ENCODE peak calls at places on chromosomes 4 and X, in five cellular contexts. M is heart left ventricle, P is heart right ventricle, H is GM23248, D is H1. Q is an unnamed sample.
A peak's percentile ranks its signal among the peaks of the same experiment; 100 is the strongest.

GRCh38 chrX:16977771-16978170 is 31.3 kb downstream of the REPS2 start:
- DNase-seq in M (no peak), P (no peak), H (no peak), D (no peak), Q (no peak)

GRCh38 chr4:121411151-121411744 is 30.4 kb upstream of the QRFPR start:
- DNase-seq in M (no peak), P (no peak), H (no peak), D (no peak), Q (no peak)

GRCh38 chr4:143433231-143433630 is 80.3 kb upstream of the SMARCA5 start:
- DNase-seq in M (no peak), P (no peak), H (no peak), D (no peak), Q (no peak)

GRCh38 chr4:40515398-40516293 is 114.0 kb downstream of the RBM47 start:
- DNase-seq in M (no peak), P (no peak), H (peak; percentile 20), D (no peak), Q (no peak)

GRCh38 chr4:105225500-105225899 is 78.8 kb downstream of the TET2 start:
- DNase-seq in M (no peak), P (no peak), H (no peak), D (no peak), Q (no peak)

GRCh38 chr4:112099701-112100289 is 45.5 kb upstream of the FAM241A start:
- DNase-seq in M (no peak), P (no peak), H (peak; percentile 73), D (no peak), Q (no peak)

GRCh38 chr4:187478292-187479205 is 517.0 kb upstream of the ZFP42 start:
- DNase-seq in M (no peak), P (no peak), H (peak; percentile 51), D (no peak), Q (no peak)

GRCh38 chrX:107205770-107206696 is at the start of the genes DNAAF6 and NUP62CL:
- DNase-seq in M (peak; percentile 55), P (peak; percentile 28), H (peak; percentile 2), D (peak; percentile 73), Q (no peak)

GRCh38 chr4:162056947-162057346 is 106.9 kb downstream of the FSTL5 start:
- DNase-seq in M (no peak), P (no peak), H (no peak), D (no peak), Q (no peak)

GRCh38 chr4:22413416-22413815 is 102.5 kb downstream of the ADGRA3 start:
- DNase-seq in M (no peak), P (no peak), H (no peak), D (no peak), Q (no peak)

GRCh38 chr4:99885063-99885664 is 9.1 kb downstream of the LAMTOR3 start:
- DNase-seq in M (no peak), P (no peak), H (peak; percentile 61), D (no peak), Q (no peak)

GRCh38 chr4:159191989-159192388 is 89.1 kb downstream of the RAPGEF2 start:
- DNase-seq in M (no peak), P (no peak), H (peak; percentile 85), D (no peak), Q (no peak)

GRCh38 chr4:100169796-100170485 is 20.3 kb downstream of the DDIT4L start:
- DNase-seq in M (no peak), P (no peak), H (peak; percentile 74), D (no peak), Q (no peak)

GRCh38 chr4:19927381-19927780 is 324.3 kb upstream of the SLIT2 start:
- DNase-seq in M (no peak), P (no peak), H (peak; percentile 42), D (no peak), Q (no peak)

GRCh38 chr4:169270810-169271691 is at the start of gene SH3RF1:
- DNase-seq in M (peak; percentile 94), P (peak; percentile 91), H (peak; percentile 95), D (peak; percentile 83), Q (peak; percentile 78)

GRCh38 chr4:14726441-14727405 is 275.6 kb upstream of the CPEB2 start:
- DNase-seq in M (no peak), P (no peak), H (peak; percentile 1), D (no peak), Q (no peak)

GRCh38 chr4:98210293-98210692 is 50.9 kb upstream of the RAP1GDS1 start:
- DNase-seq in M (no peak), P (no peak), H (no peak), D (no peak), Q (no peak)

GRCh38 chrX:151085207-151085606 is 91.2 kb upstream of the GPR50 start:
- DNase-seq in M (no peak), P (no peak), H (no peak), D (no peak), Q (no peak)

GRCh38 chr4:98976716-98977115 is 18.8 kb upstream of the METAP1 start:
- DNase-seq in M (no peak), P (no peak), H (peak; percentile 23), D (no peak), Q (no peak)

GRCh38 chr4:120688791-120689190 is 233.7 kb downstream of the PRDM5 start:
- DNase-seq in M (no peak), P (no peak), H (no peak), D (no peak), Q (no peak)

GRCh38 chr4:148311493-148311892 is 130.7 kb downstream of the NR3C2 start:
- DNase-seq in M (no peak), P (no peak), H (no peak), D (no peak), Q (no peak)

GRCh38 chr4:2071912-2072867 is 13.1 kb downstream of the NAT8L start:
- DNase-seq in M (peak; percentile 63), P (no peak), H (no peak), D (peak; percentile 45), Q (peak; percentile 62)

GRCh38 chr4:122632396-122633143 is 11.7 kb upstream of the IL21 start:
- DNase-seq in M (no peak), P (no peak), H (no peak), D (no peak), Q (no peak)

GRCh38 chrX:111608724-111609123 is 72.2 kb upstream of the ALG13 start:
- DNase-seq in M (no peak), P (no peak), H (no peak), D (no peak), Q (no peak)

GRCh38 chr4:120703908-120704307 is 218.6 kb downstream of the PRDM5 start:
- DNase-seq in M (no peak), P (no peak), H (no peak), D (no peak), Q (no peak)

DNA sequence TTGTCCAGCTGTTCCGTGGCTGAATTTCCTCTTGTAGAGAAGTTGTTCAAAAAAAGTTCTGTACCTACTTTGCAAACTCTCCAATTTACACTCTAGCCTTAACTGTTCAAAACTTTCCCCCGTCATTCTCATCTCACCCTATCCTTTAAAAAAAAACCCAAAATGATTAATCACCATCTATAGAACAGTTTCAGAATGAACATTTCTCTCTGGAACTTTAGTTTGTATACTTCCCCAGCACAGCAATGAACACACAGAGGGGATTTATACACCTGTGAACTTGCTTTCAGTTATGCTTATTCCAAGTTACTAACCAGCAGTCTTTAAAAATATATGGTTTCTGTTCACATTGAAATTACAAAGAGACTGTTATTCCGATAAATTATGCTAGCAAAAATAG is 1.2 kb downstream of the GEMIN8 start:
- DNase-seq in M (no peak), P (no peak), H (no peak), D (no peak), Q (no peak)
- H3K27ac ChIP-seq in M (no peak overlapping the region), P (peak overlapping the region; percentile 35), H (peak overlapping the region; percentile 96), D (no peak overlapping the region), Q (peak overlapping the region; percentile 95)

DNA sequence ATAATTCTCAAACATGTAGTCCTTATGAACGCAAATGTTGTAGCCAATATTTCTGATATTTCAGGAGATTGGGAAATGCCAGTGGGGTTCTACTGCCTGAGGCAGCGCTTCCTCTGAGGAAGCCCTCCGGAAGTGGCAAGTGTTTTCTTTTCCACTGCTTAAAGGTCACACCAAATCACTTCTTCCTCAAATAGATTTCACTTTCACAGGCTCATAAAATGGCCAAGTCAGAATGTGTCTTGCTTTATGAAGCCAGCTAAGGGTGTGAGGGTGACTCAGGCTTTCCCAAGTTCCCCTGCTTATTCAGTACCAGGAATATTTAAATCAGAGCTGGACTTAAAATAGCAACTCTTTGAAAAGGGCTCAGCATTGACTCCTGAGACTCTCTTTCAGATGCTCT is 514.2 kb upstream of the DIPK2B start:
- DNase-seq in M (no peak), P (no peak), H (peak; percentile 79), D (no peak), Q (no peak)
- H3K27ac ChIP-seq in M (no peak overlapping the region), P (no peak overlapping the region), H (peak overlapping the region; percentile 68), D (no peak overlapping the region), Q (no peak overlapping the region)

GRCh38 chrX:9612146-9612505 is 147.3 kb downstream of the TBL1X start:
- DNase-seq in M (no peak), P (no peak), H (no peak), D (no peak), Q (no peak)
- H3K27ac ChIP-seq in M (no peak overlapping the region), P (no peak overlapping the region), H (no peak overlapping the region), D (no peak overlapping the region), Q (no peak overlapping the region)

DNA sequence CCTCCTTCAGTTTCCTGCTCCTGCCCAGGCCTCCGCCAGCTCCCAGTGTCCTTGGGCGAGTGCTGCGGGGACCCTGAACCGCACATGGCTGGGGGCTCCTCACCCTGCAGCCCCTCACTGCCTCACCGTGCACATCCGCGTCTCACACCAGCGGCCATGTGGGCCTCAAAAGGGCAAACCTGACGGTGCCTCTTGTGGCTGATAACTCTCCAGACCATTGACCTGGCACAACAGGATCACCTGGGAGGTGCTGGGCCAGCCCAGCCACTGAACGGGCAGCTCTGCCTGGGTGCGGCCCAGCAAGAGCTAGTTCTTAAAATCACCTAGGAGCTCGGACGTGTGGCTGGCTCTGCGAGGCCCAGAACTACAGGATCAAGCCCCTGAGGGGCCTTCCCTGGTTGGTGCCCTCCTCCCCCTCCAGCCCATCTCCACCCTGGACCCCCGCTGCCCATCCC is 4.1 kb upstream of the S100P start:
- DNase-seq in M (no peak), P (no peak), H (no peak), D (peak; percentile 53), Q (no peak)
- H3K27ac ChIP-seq in M (peak overlapping the region; percentile 34), P (no peak overlapping the region), H (peak overlapping the region; percentile 68), D (no peak overlapping the region), Q (no peak overlapping the region)

GRCh38 chrX:43317378-43317777 is 338.7 kb upstream of the MAOA start:
- DNase-seq in M (no peak), P (no peak), H (no peak), D (no peak), Q (no peak)

GRCh38 chrX:43316161-43316560 is 339.9 kb upstream of the MAOA start:
- DNase-seq in M (no peak), P (no peak), H (no peak), D (no peak), Q (no peak)

GRCh38 chrX:43313035-43313434 is 343.1 kb upstream of the MAOA start:
- DNase-seq in M (no peak), P (no peak), H (no peak), D (no peak), Q (no peak)

DNA sequence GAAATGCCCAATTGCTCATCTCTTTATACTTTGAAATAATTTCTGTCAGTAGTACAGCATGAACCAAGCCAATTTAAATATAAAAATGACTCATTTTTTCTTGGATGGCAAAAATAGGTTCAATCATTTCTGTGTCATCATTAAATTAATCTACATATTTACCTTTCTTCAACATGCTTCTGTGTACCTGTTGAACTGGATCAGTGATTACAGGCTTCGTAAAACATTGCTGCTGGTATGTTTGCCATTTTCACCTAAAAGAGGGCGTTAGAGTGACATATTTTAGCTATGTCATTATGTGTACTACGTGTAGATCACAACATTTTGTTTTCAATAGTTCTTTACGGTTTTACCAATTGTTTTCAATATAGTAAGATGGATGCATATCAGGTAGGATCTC is 340.5 kb upstream of the MAOA start:
- DNase-seq in M (no peak), P (no peak), H (no peak), D (no peak), Q (no peak)
- H3K27ac ChIP-seq in M (no peak overlapping the region), P (no peak overlapping the region), H (no peak overlapping the region), D (no peak overlapping the region), Q (no peak overlapping the region)

Q was measured in substantia nigra.